ENCODE peak calls at places on chromosomes 4 and X, in four cellular contexts. P, Q, Y and W are unnamed samples.

GRCh38 chrX:1491851-1492349 is 39.2 kb upstream of the ASMTL start:
- DNase-seq in Y (no peak), Q (peak), P (peak), W (no peak)

GRCh38 chr4:13403833-13404232 is 80.3 kb downstream of the RAB28 start:
- DNase-seq in P (no peak), Y (no peak), Q (no peak), W (no peak)

GRCh38 chr4:175635513-175635912 is 176.6 kb downstream of the GPM6A start:
- DNase-seq in P (no peak), Q (peak), Y (no peak), W (no peak)

GRCh38 chr4:683982-684571 is 4.9 kb downstream of the SLC49A3 start:
- DNase-seq in P (peak), Y (peak), Q (peak), W (peak)

GRCh38 chr4:79650794-79651431 is 242.9 kb upstream of the GK2 start:
- DNase-seq in P (no peak), Q (no peak), Y (no peak), W (no peak)

GRCh38 chrX:154367474-154368308 is 6.7 kb downstream of the FLNA start:
- DNase-seq in Y (no peak), P (no peak), Q (no peak), W (no peak)

GRCh38 chr4:114642173-114642780 is 43.7 kb downstream of the UGT8 start:
- DNase-seq in P (no peak), Q (no peak), Y (no peak), W (no peak)

GRCh38 chr4:42655921-42656735 is 777 bp downstream of the ATP8A1 start:
- DNase-seq in Y (peak), Q (peak), P (peak), W (peak)

GRCh38 chrX:107673933-107674479 is 45.7 kb downstream of the PRPS1 start:
- DNase-seq in Q (no peak), Y (peak), P (peak), W (peak)

GRCh38 chr4:113080050-113080449 is 30.6 kb downstream of the ANK2 start:
- DNase-seq in P (no peak), Y (no peak), Q (no peak), W (no peak)

GRCh38 chr4:153564630-153565525 is 98.7 kb downstream of the TMEM131L start:
- DNase-seq in Q (peak), Y (no peak), P (no peak), W (no peak)

GRCh38 chrX:129777218-129777768 is 2.5 kb upstream of the SASH3 start:
- DNase-seq in Q (no peak), Y (peak), P (peak), W (peak)

GRCh38 chr4:18075823-18076433 is 54.4 kb upstream of the LCORL start:
- DNase-seq in P (no peak), Q (no peak), Y (peak), W (peak)

GRCh38 chr4:734951-735350 is 29.3 kb downstream of the PCGF3 start:
- DNase-seq in P (no peak), Q (no peak), Y (no peak), W (no peak)

GRCh38 chr4:100738388-100739165 is 220.8 kb upstream of the EMCN start:
- DNase-seq in P (no peak), Q (peak), Y (no peak), W (no peak)

GRCh38 chrX:14508025-14508690 is 21.2 kb upstream of the GLRA2 start:
- DNase-seq in Y (no peak), P (no peak), Q (no peak), W (no peak)

GRCh38 chr4:142572076-142572475 is 274.0 kb downstream of the INPP4B start:
- DNase-seq in P (no peak), Q (no peak), Y (no peak), W (no peak)

GRCh38 chrX:147803948-147804347 is 107.8 kb upstream of the FMR1 start:
- DNase-seq in Q (no peak), P (peak), Y (no peak), W (no peak)

GRCh38 chr4:186486172-186486571 is 69.2 kb downstream of the MTNR1A start:
- DNase-seq in Q (peak), P (no peak), Y (no peak), W (no peak)

GRCh38 chr4:153520871-153521329 is 54.7 kb downstream of the TMEM131L start:
- DNase-seq in Y (no peak), Q (peak), P (no peak), W (no peak)